ENCODE peak calls at places on chromosomes 5 and 9, in seven cellular contexts. B is iPS DF 6.9, R is T1000, I is body of pancreas, V is bronchial epithelial cell, Y is NCI-H345, T is midbrain. O is an unnamed sample.

GRCh38 chr5:105687493-105687892 is 1983.2 kb downstream of the EFNA5 start:
- DNase-seq in B (no peak), R (no peak), I (no peak), V (no peak), Y (no peak), T (no peak), O (no peak)

GRCh38 chr9:96232539-96233241 is 69.3 kb downstream of the HSD17B3 start:
- DNase-seq in B (no peak), R (no peak), I (peak), V (peak), Y (peak), T (peak), O (peak)

GRCh38 chr5:24401767-24402166 is 243.0 kb downstream of the CDH10 start:
- DNase-seq in B (no peak), R (no peak), I (no peak), V (peak), Y (no peak), T (no peak), O (no peak)

GRCh38 chr9:134063876-134064450 is 3.9 kb downstream of the BRD3 start:
- DNase-seq in B (no peak), R (no peak), I (no peak), V (no peak), Y (no peak), T (no peak), O (no peak)

GRCh38 chr5:56190500-56190899 is 42.6 kb downstream of the ANKRD55 start:
- DNase-seq in B (no peak), R (no peak), I (no peak), V (peak), Y (no peak), T (no peak), O (no peak)

GRCh38 chr9:136799854-136800657 is 3.9 kb downstream of the CCDC183 start:
- DNase-seq in B (no peak), R (peak), I (peak), V (peak), Y (peak), T (peak), O (peak)

GRCh38 chr9:77980622-77981021 is 51.0 kb downstream of the GNAQ start:
- DNase-seq in B (no peak), R (no peak), I (no peak), V (peak), Y (no peak), T (no peak), O (no peak)

GRCh38 chr5:14240366-14240765 is 97.2 kb downstream of the TRIO start:
- DNase-seq in B (no peak), R (no peak), I (no peak), V (no peak), Y (no peak), T (no peak), O (no peak)

GRCh38 chr9:6272229-6272597 is 56.0 kb upstream of the TPD52L3 start:
- DNase-seq in B (no peak), R (no peak), I (peak), V (peak), Y (no peak), T (no peak), O (no peak)

GRCh38 chr5:75656311-75657003 is 45.2 kb downstream of the ANKDD1B start:
- DNase-seq in B (no peak), R (no peak), I (peak), V (peak), Y (peak), T (peak), O (no peak)

GRCh38 chr9:69044226-69045219 is 9.0 kb downstream of the FXN start:
- DNase-seq in B (no peak), R (no peak), I (no peak), V (no peak), Y (no peak), T (no peak), O (no peak)

GRCh38 chr9:12604154-12604825 is 88.9 kb upstream of the TYRP1 start:
- DNase-seq in B (no peak), R (peak), I (no peak), V (peak), Y (no peak), T (no peak), O (no peak)

GRCh38 chr5:109399092-109399759 is 10.5 kb downstream of the PJA2 start:
- DNase-seq in B (no peak), R (no peak), I (no peak), V (no peak), Y (no peak), T (no peak), O (no peak)

GRCh38 chr9:123867034-123867433 is 62.9 kb downstream of the DENND1A start:
- DNase-seq in B (no peak), R (no peak), I (no peak), V (no peak), Y (no peak), T (no peak), O (no peak)

GRCh38 chr9:92138157-92138959 is 23.1 kb upstream of the SPTLC1 start:
- DNase-seq in B (peak), R (peak), I (peak), V (peak), Y (peak), T (peak), O (peak)

GRCh38 chr9:120412425-120412951 is 167.5 kb downstream of the CDK5RAP2 start:
- DNase-seq in B (no peak), R (no peak), I (no peak), V (peak), Y (no peak), T (no peak), O (no peak)

GRCh38 chr5:145938699-145939531 is 2.5 kb downstream of the SH3RF2 start:
- DNase-seq in B (no peak), R (no peak), I (no peak), V (no peak), Y (peak), T (no peak), O (peak)

GRCh38 chr5:32745317-32745716 is 34.2 kb downstream of the NPR3 start:
- DNase-seq in B (no peak), R (no peak), I (no peak), V (no peak), Y (no peak), T (no peak), O (no peak)

GRCh38 chr5:143576721-143577484 is 173.4 kb upstream of the NR3C1 start:
- DNase-seq in B (no peak), R (no peak), I (no peak), V (peak), Y (no peak), T (no peak), O (no peak)

GRCh38 chr5:157159209-157159751 is 6.8 kb downstream of the GARIN3 start:
- DNase-seq in B (no peak), R (no peak), I (no peak), V (no peak), Y (no peak), T (no peak), O (no peak)

GRCh38 chr9:91716815-91717214 is 233.2 kb downstream of the ROR2 start:
- DNase-seq in B (no peak), R (no peak), I (no peak), V (no peak), Y (no peak), T (no peak), O (no peak)

GRCh38 chr5:38208782-38209378 is 49.5 kb upstream of the EGFLAM start:
- DNase-seq in B (no peak), R (no peak), I (no peak), V (peak), Y (peak), T (peak), O (no peak)

GRCh38 chr9:113598451-113598850 is 134.9 kb downstream of the RGS3 start:
- DNase-seq in B (no peak), R (no peak), I (no peak), V (no peak), Y (no peak), T (no peak), O (no peak)